ENCODE peak calls at places on chromosomes 12 and 14, in nine cellular contexts. D is endodermal cell, L is left ventricle myocardium inferior, V is tibial artery, K is astrocyte of the spinal cord, F is IMR-90, X is A549, T is fibroblast of lung, J is OCI-LY7. U is an unnamed sample.

GRCh38 chr14:67934087-67934486 is 114.5 kb downstream of the RAD51B start:
- DNase-seq in D (peak; percentile 75), L (no peak), V (no peak), K (peak; percentile 86), F (peak; percentile 85), X (peak; percentile 82), T (peak; percentile 83), J (peak; percentile 73), U (peak; percentile 70)

GRCh38 chr12:62435337-62436163 is 31.1 kb upstream of the MON2 start:
- DNase-seq in D (peak; percentile 94), L (peak; percentile 18), V (peak; percentile 59), K (peak; percentile 67), F (peak; percentile 63), X (peak; percentile 77), T (peak; percentile 59), J (peak; percentile 41), U (peak; percentile 80)

GRCh38 chr14:24426912-24427536 is 2.4 kb downstream of the CBLN3 start:
- DNase-seq in D (peak; percentile 81), L (no peak), V (no peak), K (no peak), F (no peak), X (no peak), T (no peak), J (peak; percentile 27), U (no peak)

GRCh38 chr12:106682594-106683234 is 91.8 kb upstream of the RIC8B start:
- DNase-seq in D (peak; percentile 38), L (no peak), V (no peak), K (peak; percentile 11), F (peak; percentile 15), X (no peak), T (peak; percentile 20), J (peak; percentile 20), U (peak; percentile 75)

GRCh38 chr12:125228519-125229260 is 163.5 kb downstream of the AACS start:
- DNase-seq in D (peak; percentile 80), L (no peak), V (no peak), K (no peak), F (no peak), X (no peak), T (no peak), J (no peak), U (no peak)

GRCh38 chr12:98744692-98745091 is 99.6 kb downstream of the APAF1 start:
- DNase-seq in D (no peak), L (no peak), V (no peak), K (no peak), F (no peak), X (no peak), T (no peak), J (no peak), U (no peak)

GRCh38 chr14:77139540-77140342 is 1.9 kb downstream of the ZDHHC22 start:
- DNase-seq in D (peak; percentile 95), L (no peak), V (no peak), K (no peak), F (no peak), X (peak; percentile 89), T (no peak), J (peak; percentile 43), U (peak; percentile 30)

GRCh38 chr14:86515195-86515594 is 985.3 kb downstream of the FLRT2 start:
- DNase-seq in D (no peak), L (no peak), V (no peak), K (no peak), F (no peak), X (no peak), T (no peak), J (no peak), U (no peak)

GRCh38 chr14:34650786-34651584 is 21.0 kb upstream of the SNX6 start:
- DNase-seq in D (no peak), L (no peak), V (no peak), K (peak; percentile 99), F (peak; percentile 100), X (peak; percentile 85), T (peak; percentile 100), J (no peak), U (no peak)
- H3K4me3 ChIP-seq in D (no peak overlapping the region), L (no peak overlapping the region), V (no peak overlapping the region), K (no peak overlapping the region), F (no peak overlapping the region), X (no peak overlapping the region), T (no peak overlapping the region), J (no peak overlapping the region), U (no peak overlapping the region)

GRCh38 chr12:59938190-59938962 is 342.5 kb downstream of the SLC16A7 start:
- DNase-seq in D (peak; percentile 47), L (no peak), V (no peak), K (no peak), F (no peak), X (no peak), T (no peak), J (no peak), U (no peak)

GRCh38 chr12:59937148-59937547 is 341.3 kb downstream of the SLC16A7 start:
- DNase-seq in D (no peak), L (no peak), V (no peak), K (no peak), F (no peak), X (no peak), T (peak; percentile 59), J (no peak), U (peak; percentile 8)

GRCh38 chr12:59934486-59934885 is 338.7 kb downstream of the SLC16A7 start:
- DNase-seq in D (no peak), L (no peak), V (no peak), K (no peak), F (no peak), X (no peak), T (no peak), J (no peak), U (no peak)

GRCh38 chr12:59940676-59941342 is 345.0 kb downstream of the SLC16A7 start:
- DNase-seq in D (no peak), L (no peak), V (no peak), K (no peak), F (no peak), X (no peak), T (peak; percentile 13), J (no peak), U (no peak)

GRCh38 chr12:59936546-59936945 is 340.7 kb downstream of the SLC16A7 start:
- DNase-seq in D (no peak), L (no peak), V (no peak), K (no peak), F (no peak), X (no peak), T (no peak), J (no peak), U (no peak)
- TF ChIP-seq CTCF in D (no peak), L (no peak), V (no peak), K (no peak), F (no peak), X (no peak), T (no peak), J (no peak), U (no peak)

GRCh38 chr12:112409064-112409905 is at the start of gene RPL6:
- DNase-seq in D (peak; percentile 94), L (peak; percentile 53), V (peak; percentile 80), K (peak; percentile 96), F (peak; percentile 94), X (peak; percentile 96), T (peak; percentile 94), J (peak; percentile 94), U (peak; percentile 96)

GRCh38 chr12:112408621-112409020 is 784 bp downstream of the RPL6 start:
- DNase-seq in D (no peak), L (no peak), V (no peak), K (no peak), F (no peak), X (no peak), T (no peak), J (no peak), U (no peak)

GRCh38 chr12:112409906-112410244 is 470 bp upstream of the RPL6 start:
- DNase-seq in D (no peak), L (no peak), V (no peak), K (no peak), F (no peak), X (no peak), T (no peak), J (no peak), U (no peak)

GRCh38 chr12:112401903-112402498 is 7.4 kb downstream of the RPL6 start:
- DNase-seq in D (no peak), L (no peak), V (no peak), K (no peak), F (no peak), X (no peak), T (no peak), J (no peak), U (no peak)

GRCh38 chr12:112406519-112407488 is 2.6 kb downstream of the RPL6 start:
- DNase-seq in D (peak; percentile 43), L (no peak), V (no peak), K (no peak), F (no peak), X (no peak), T (no peak), J (no peak), U (no peak)
- H3K4me3 ChIP-seq in D (peak overlapping the region; percentile 91), L (no peak overlapping the region), V (no peak overlapping the region), K (peak overlapping the region; percentile 62), F (no peak overlapping the region), X (peak overlapping the region; percentile 66), T (peak overlapping the region; percentile 97), J (peak overlapping the region; percentile 81), U (no peak overlapping the region)

GRCh38 chr14:101494826-101495225 is 66.5 kb upstream of the DIO3 start:
- DNase-seq in D (peak; percentile 13), L (no peak), V (peak; percentile 16), K (no peak), F (no peak), X (no peak), T (no peak), J (no peak), U (no peak)

GRCh38 chr14:101497910-101498860 is 63.1 kb upstream of the DIO3 start:
- DNase-seq in D (peak; percentile 29), L (no peak), V (peak; percentile 16), K (no peak), F (no peak), X (no peak), T (no peak), J (no peak), U (no peak)

GRCh38 chr14:101495284-101495683 is 66.0 kb upstream of the DIO3 start:
- DNase-seq in D (no peak), L (no peak), V (peak; percentile 11), K (no peak), F (no peak), X (no peak), T (no peak), J (no peak), U (no peak)

GRCh38 chr14:101496779-101497420 is 64.4 kb upstream of the DIO3 start:
- DNase-seq in D (peak; percentile 54), L (no peak), V (peak; percentile 8), K (no peak), F (no peak), X (no peak), T (no peak), J (no peak), U (no peak)

DNA sequence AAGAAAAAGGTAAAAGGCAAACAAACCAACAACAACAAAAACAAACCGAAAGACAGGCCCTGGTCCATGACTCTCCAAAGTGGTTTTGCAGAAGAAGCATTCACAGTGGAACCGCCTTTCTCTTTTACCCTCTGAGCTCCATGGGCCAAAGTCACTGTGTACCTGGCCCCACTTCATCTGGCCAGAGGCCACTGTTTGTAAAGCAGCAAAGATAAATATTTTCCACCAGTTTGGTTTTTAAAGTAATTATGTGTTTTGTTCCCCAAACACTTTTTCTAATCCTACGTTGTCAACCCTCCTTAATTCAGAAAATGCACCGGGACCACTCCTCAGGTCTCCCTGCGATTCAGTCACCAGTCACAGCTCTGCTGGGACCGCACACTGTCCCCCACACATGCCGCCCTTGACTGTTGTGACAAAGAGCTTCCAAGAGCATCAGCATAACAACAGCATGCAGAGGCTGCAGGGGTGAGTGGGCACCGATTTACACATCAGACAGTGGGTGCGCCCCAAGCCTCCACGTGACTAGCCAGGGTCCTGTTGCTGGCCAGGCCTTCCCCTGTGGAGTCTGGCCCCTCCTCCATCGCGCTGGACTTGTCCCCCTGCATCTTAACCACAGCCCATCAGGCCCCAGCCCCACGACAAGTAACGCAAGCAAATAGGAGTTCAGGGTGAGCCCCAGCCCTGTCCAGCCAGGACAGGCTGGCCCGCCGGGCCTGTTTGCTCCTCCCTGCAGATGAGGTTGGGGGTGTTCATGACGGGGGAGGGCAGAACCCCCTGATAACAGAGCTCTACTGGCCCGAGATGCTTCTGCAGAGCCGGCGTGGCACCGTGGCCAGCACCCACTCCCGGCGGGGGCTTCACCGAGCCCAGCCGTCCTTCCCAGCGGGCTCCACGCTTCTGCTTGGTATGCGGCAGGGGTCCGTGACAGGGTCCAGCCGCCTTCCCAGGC is 65.2 kb upstream of the DIO3 start:
- DNase-seq in D (peak; percentile 60), L (peak; percentile 4), V (peak; percentile 16), K (no peak), F (no peak), X (no peak), T (no peak), J (no peak), U (no peak)
- TF ChIP-seq CTCF in D (no peak), L (no peak), V (no peak), K (no peak), F (no peak), X (no peak), T (no peak), J (no peak), U (no peak)

U was measured in cardiac muscle cell.